ENCODE peak calls at places on chromosomes 4 and X, in five cellular contexts. O, Y, L, G and U are unnamed samples.

GRCh38 chr4:147354271-147354670 is 126.6 kb upstream of the EDNRA start:
- DNase-seq in O (no peak), Y (no peak), L (no peak), G (no peak), U (no peak)

GRCh38 chr4:69823481-69824186 is 36.3 kb downstream of the SULT1E1 start:
- DNase-seq in O (peak), Y (peak), L (peak), G (no peak), U (no peak)

GRCh38 chr4:109588176-109588575 is 28.1 kb downstream of the MCUB start:
- DNase-seq in O (no peak), Y (peak), L (no peak), G (no peak), U (no peak)

GRCh38 chrX:49039598-49040375 is 3.4 kb downstream of the TFE3 start:
- DNase-seq in O (peak), Y (peak), L (peak), G (peak), U (no peak)

GRCh38 chr4:11189756-11190155 is 238.9 kb downstream of the HS3ST1 start:
- DNase-seq in O (no peak), Y (no peak), L (no peak), G (no peak), U (no peak)

GRCh38 chr4:125714845-125715244 is 400.1 kb downstream of the FAT4 start:
- DNase-seq in O (no peak), Y (no peak), L (no peak), G (no peak), U (no peak)

GRCh38 chr4:22462693-22463092 is 53.2 kb downstream of the ADGRA3 start:
- DNase-seq in O (no peak), Y (no peak), L (peak), G (no peak), U (no peak)

GRCh38 chr4:98474408-98474844 is 184.0 kb downstream of the TSPAN5 start:
- DNase-seq in O (peak), Y (no peak), L (no peak), G (no peak), U (no peak)

GRCh38 chrX:37599735-37600134 is 28.3 kb downstream of the LANCL3 start:
- DNase-seq in O (no peak), Y (no peak), L (no peak), G (no peak), U (no peak)

GRCh38 chrX:42109428-42109827 is 186.1 kb upstream of the CASK start:
- DNase-seq in O (no peak), Y (no peak), L (no peak), G (no peak), U (no peak)

GRCh38 chrX:2451456-2452316 is 49.1 kb downstream of the DHRSX start:
- DNase-seq in O (no peak), Y (no peak), L (peak), G (no peak), U (no peak)

GRCh38 chr4:24032371-24032989 is 142.6 kb upstream of the PPARGC1A start:
- DNase-seq in O (no peak), Y (no peak), L (peak), G (no peak), U (no peak)

GRCh38 chr4:105061136-105061696 is 85.5 kb upstream of the TET2 start:
- DNase-seq in O (no peak), Y (peak), L (no peak), G (no peak), U (no peak)

GRCh38 chr4:25903905-25904747 is 9.9 kb upstream of the SMIM20 start:
- DNase-seq in O (no peak), Y (no peak), L (no peak), G (no peak), U (no peak)

GRCh38 chr4:37803348-37803973 is 23.0 kb upstream of the PGM2 start:
- DNase-seq in O (no peak), Y (no peak), L (no peak), G (no peak), U (no peak)

GRCh38 chr4:149889976-149890375 is 74.3 kb upstream of the IQCM start:
- DNase-seq in O (no peak), Y (no peak), L (no peak), G (no peak), U (no peak)

GRCh38 chrX:41887691-41888090 is 35.7 kb downstream of the CASK start:
- DNase-seq in O (no peak), Y (no peak), L (no peak), G (no peak), U (no peak)

GRCh38 chrX:74923942-74924448 is 1.3 kb downstream of the NEXMIF start:
- DNase-seq in O (no peak), Y (no peak), L (peak), G (no peak), U (no peak)

GRCh38 chr4:87076690-87077358 is 142.0 kb downstream of the AFF1 start:
- DNase-seq in O (no peak), Y (no peak), L (no peak), G (no peak), U (no peak)

GRCh38 chr4:6071959-6072720 is 53.9 kb upstream of the C4orf50 start:
- DNase-seq in O (no peak), Y (no peak), L (no peak), G (no peak), U (no peak)

GRCh38 chr4:150305995-150306394 is 227.8 kb downstream of the DCLK2 start:
- DNase-seq in O (no peak), Y (no peak), L (no peak), G (no peak), U (no peak)

GRCh38 chrX:10110984-10111363 is 45.8 kb upstream of the CLCN4 start:
- DNase-seq in O (no peak), Y (peak), L (no peak), G (no peak), U (no peak)

GRCh38 chrX:53290441-53291041 is 9.2 kb upstream of the IQSEC2 start:
- DNase-seq in O (no peak), Y (no peak), L (no peak), G (no peak), U (no peak)

GRCh38 chr4:127632420-127633403 is at the start of gene INTU:
- DNase-seq in O (peak), Y (no peak), L (peak), G (peak), U (no peak)

GRCh38 chrX:107602694-107603239 is 25.5 kb upstream of the PRPS1 start:
- DNase-seq in O (no peak), Y (no peak), L (no peak), G (no peak), U (no peak)

GRCh38 chrX:70995338-70995737 is 64.4 kb upstream of the SLC7A3 start:
- DNase-seq in O (no peak), Y (no peak), L (no peak), G (no peak), U (no peak)

GRCh38 chr4:687048-687974 is 1.6 kb downstream of the SLC49A3 start:
- DNase-seq in O (peak), Y (no peak), L (no peak), G (no peak), U (no peak)

GRCh38 chr4:136861081-136861480 is 671.2 kb downstream of the PCDH18 start:
- DNase-seq in O (no peak), Y (no peak), L (no peak), G (no peak), U (no peak)

GRCh38 chrX:14697453-14697852 is 168.1 kb downstream of the GLRA2 start:
- DNase-seq in O (no peak), Y (no peak), L (peak), G (no peak), U (no peak)

GRCh38 chr4:182448281-182449151 is 205.3 kb downstream of the TENM3 start:
- DNase-seq in O (peak), Y (peak), L (peak), G (peak), U (no peak)

GRCh38 chrX:126886997-126887396 is 67.5 kb downstream of the PRR32 start:
- DNase-seq in O (no peak), Y (no peak), L (no peak), G (no peak), U (no peak)

GRCh38 chrX:44946771-44947170 is 73.8 kb downstream of the KDM6A start:
- DNase-seq in O (no peak), Y (no peak), L (no peak), G (no peak), U (no peak)

GRCh38 chr4:163132469-163133222 is 34.0 kb downstream of the NAF1 start:
- DNase-seq in O (no peak), Y (no peak), L (no peak), G (no peak), U (no peak)

GRCh38 chr4:77151246-77151645 is 5.8 kb upstream of the CCNG2 start:
- DNase-seq in O (no peak), Y (no peak), L (no peak), G (no peak), U (no peak)
- TF ChIP-seq CTCF in O (no peak), Y (no peak), L (no peak), G (no peak), U (no peak)

GRCh38 chrX:100895365-100896075 is 21.4 kb upstream of the NOX1 start:
- DNase-seq in O (no peak), Y (peak), L (peak), G (no peak), U (no peak)
- TF ChIP-seq CTCF in O (peak), Y (peak), L (peak), G (peak), U (no peak)

GRCh38 chr4:17418010-17418409 is 93.9 kb downstream of the QDPR start:
- DNase-seq in O (no peak), Y (no peak), L (no peak), G (no peak), U (no peak)
- TF ChIP-seq CTCF in O (no peak), Y (no peak), L (no peak), G (no peak), U (no peak)

DNA sequence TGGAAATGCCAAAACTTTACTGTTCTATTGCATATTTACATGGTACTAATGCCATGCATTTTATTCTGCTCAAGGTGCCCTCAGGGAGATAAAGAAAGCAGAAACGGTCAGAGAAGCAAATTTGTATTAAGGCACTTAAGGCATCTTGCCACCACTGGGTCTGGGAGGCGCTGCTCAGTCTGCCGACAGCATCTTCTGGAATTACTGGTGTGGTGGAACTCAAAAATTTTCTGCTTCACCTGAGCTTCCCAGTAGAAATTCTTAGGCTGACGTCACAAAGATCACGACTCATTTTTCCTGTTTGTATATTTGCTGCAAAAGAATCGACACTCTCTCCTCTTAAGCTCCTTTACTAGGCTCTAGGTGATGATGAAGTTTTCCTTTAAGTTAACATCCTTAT is 3.0 kb downstream of the RASSF6 start:
- DNase-seq in O (no peak), Y (no peak), L (no peak), G (no peak), U (no peak)
- TF ChIP-seq CTCF in O (no peak), Y (no peak), L (no peak), G (no peak), U (no peak)

GRCh38 chr4:56656346-56656643 is 24.8 kb downstream of the HOPX start:
- DNase-seq in O (no peak), Y (peak), L (peak), G (no peak), U (no peak)
- TF ChIP-seq CTCF in O (no peak), Y (no peak), L (no peak), G (peak), U (peak)

GRCh38 chr4:169619958-169620845 is at the start of gene CLCN3:
- DNase-seq in O (peak), Y (peak), L (peak), G (peak), U (peak)
- TF ChIP-seq CTCF in O (no peak), Y (no peak), L (no peak), G (no peak), U (no peak)